ENCODE peak calls at places on chromosome 9, in seven cellular contexts. V is GM12865, C is HAP-1, Z is Peyer's patch, W is astrocyte of the spinal cord, F is OCI-LY7, A is mammary epithelial cell. B is an unnamed sample.

GRCh38 chr9:128771094-128771721 is 519 bp downstream of the ZER1 start:
- DNase-seq in C (no peak), V (peak; percentile 20), W (no peak), F (peak; percentile 20), Z (no peak), A (peak; percentile 37), B (no peak)

GRCh38 chr9:113536166-113536482 is 72.6 kb downstream of the RGS3 start:
- DNase-seq in A (no peak), V (no peak), Z (no peak), F (no peak), W (no peak), C (no peak), B (no peak)

GRCh38 chr9:2228132-2228531 is 213.0 kb downstream of the SMARCA2 start:
- DNase-seq in W (no peak), Z (no peak), V (peak; percentile 41), C (peak; percentile 31), A (no peak), F (peak; percentile 73), B (peak; percentile 25)

GRCh38 chr9:111805841-111806241 is 11.1 kb upstream of the SHOC1 start:
- DNase-seq in A (peak; percentile 98), Z (no peak), F (no peak), W (peak; percentile 57), C (no peak), V (no peak), B (no peak)

GRCh38 chr9:105295151-105295550 is 50.7 kb downstream of the SLC44A1 start:
- DNase-seq in V (no peak), F (no peak), A (no peak), Z (no peak), C (peak; percentile 76), W (no peak), B (no peak)

GRCh38 chr9:16133032-16133431 is 580.2 kb downstream of the CCDC171 start:
- DNase-seq in C (no peak), V (no peak), Z (no peak), A (no peak), F (no peak), W (no peak), B (no peak)

GRCh38 chr9:117696141-117696540 is 8.1 kb upstream of the TLR4 start:
- DNase-seq in C (no peak), V (no peak), W (no peak), A (peak; percentile 88), F (no peak), Z (no peak), B (no peak)

GRCh38 chr9:13033959-13034695 is 245.4 kb downstream of the MPDZ start:
- DNase-seq in C (peak; percentile 80), W (peak; percentile 65), F (peak; percentile 25), Z (peak; percentile 48), V (peak; percentile 40), A (peak; percentile 47), B (peak; percentile 48)

GRCh38 chr9:17531642-17532254 is 47.1 kb upstream of the SH3GL2 start:
- DNase-seq in W (peak; percentile 64), C (peak; percentile 61), V (peak; percentile 50), Z (no peak), A (peak; percentile 29), F (peak; percentile 29), B (no peak)

GRCh38 chr9:108535526-108535925 is 320.3 kb downstream of the ACTL7B start:
- DNase-seq in Z (no peak), F (peak; percentile 7), V (peak; percentile 41), W (no peak), A (no peak), C (no peak), B (no peak)

GRCh38 chr9:19116391-19116790 is 10.9 kb downstream of the PLIN2 start:
- DNase-seq in Z (no peak), F (no peak), V (no peak), C (no peak), A (peak; percentile 82), W (peak; percentile 75), B (no peak)

DNA sequence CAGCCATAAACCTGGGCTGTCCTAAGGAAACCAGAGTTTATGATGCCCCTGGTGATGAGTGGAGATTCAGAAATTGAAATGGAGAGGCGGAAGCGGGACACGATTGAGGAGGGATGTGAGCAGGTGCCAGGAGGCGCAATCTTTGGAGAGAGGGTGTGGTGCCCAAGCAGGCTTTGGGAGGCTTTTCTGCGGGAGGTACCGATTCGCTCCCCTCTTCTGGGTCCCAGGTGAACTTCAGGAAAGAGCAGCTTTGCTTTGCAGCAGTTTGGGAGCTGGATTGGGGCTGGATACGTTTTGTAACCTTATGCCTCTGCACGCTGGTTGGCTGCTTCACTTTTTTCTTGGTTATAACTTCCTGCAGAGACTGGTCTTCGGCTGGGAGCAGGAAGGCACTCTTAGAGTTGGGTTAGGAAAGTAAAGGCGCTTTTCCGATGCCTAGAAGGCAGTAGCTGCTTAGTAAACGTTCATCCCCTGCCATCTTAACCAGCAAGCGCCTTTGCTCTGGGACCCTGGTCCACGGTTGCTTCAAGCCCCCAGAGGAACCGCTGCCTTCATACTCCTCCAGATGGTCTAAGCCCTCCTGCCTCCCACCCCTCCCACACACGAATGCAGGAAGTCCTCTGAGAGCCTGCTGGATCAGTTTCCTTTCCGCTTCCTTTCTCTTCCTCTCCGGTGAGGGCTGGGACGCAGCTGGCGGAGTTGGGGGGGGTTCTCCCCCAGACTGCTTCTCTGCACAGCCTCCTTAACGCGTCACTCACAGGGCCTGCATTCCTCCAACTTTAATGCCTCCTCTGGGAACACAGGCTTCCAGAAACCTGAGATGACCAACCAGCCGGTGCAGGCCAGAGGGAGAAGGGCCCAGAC is 15.2 kb upstream of the NEK6 start:
- DNase-seq in Z (no peak), W (peak; percentile 36), A (no peak), C (no peak), V (no peak), F (no peak), B (peak; percentile 35)
- H3K4me3 ChIP-seq in Z (no peak overlapping the region), W (no peak overlapping the region), A (no peak overlapping the region), C (no peak overlapping the region), V (no peak overlapping the region), F (no peak overlapping the region), B (no peak overlapping the region)

DNA sequence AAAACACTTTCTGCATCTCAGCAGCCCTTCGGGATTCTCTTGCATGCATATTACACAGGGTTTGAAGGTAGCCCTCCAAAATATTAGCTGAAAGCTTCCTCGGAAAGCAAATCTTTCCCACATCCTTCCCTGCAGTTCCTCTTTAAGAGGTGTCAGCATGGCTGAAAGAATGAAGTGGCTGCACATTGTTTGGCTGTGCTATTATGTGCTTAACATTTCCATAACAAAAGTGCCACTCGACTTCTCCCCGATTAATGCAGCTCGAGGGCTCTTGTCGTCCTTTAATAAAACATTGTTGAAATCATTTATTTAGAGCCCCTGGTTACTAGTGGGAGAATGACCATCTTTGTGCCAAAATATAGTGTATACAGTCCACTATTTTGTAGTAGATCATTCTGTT is 6.5 kb downstream of the GAS1 start:
- DNase-seq in A (no peak), Z (no peak), F (no peak), C (peak; percentile 82), V (no peak), W (no peak), B (no peak)
- H3K4me3 ChIP-seq in A (no peak overlapping the region), Z (no peak overlapping the region), F (no peak overlapping the region), C (no peak overlapping the region), V (no peak overlapping the region), W (no peak overlapping the region), B (no peak overlapping the region)

DNA sequence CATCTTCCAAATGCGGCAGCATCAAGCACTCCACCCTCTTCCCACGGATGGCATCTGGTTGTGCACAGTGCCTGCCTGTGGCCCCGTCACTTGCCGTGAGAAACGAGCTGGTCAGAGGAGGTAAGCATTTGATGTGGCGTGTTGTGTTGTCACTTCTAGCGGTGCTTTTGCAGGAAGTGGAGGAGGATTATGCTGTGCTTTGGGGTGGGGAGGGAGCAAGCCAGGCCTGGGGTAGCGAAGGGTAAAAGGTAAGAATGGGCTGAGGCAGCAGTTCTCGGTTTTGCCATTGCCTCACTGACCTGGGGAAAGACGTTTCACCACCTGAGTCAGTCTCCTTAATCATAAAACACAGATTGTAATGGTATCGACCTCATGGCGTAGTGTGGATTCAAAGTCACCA is 2.3 kb upstream of the POMT1 start:
- DNase-seq in Z (no peak), W (no peak), A (peak; percentile 42), F (no peak), V (no peak), C (no peak), B (no peak)
- H3K4me3 ChIP-seq in Z (no peak overlapping the region), W (no peak overlapping the region), A (no peak overlapping the region), F (no peak overlapping the region), V (no peak overlapping the region), C (no peak overlapping the region), B (no peak overlapping the region)

GRCh38 chr9:88993327-88993726 is 2.1 kb downstream of the S1PR3 start:
- DNase-seq in F (no peak), C (no peak), A (no peak), W (no peak), Z (no peak), V (no peak), B (no peak)

GRCh38 chr9:88995627-88996026 is 4.4 kb downstream of the S1PR3 start:
- DNase-seq in C (no peak), W (no peak), V (no peak), F (no peak), A (no peak), Z (no peak), B (no peak)

GRCh38 chr9:88994820-88995180 is 3.5 kb downstream of the S1PR3 start:
- DNase-seq in Z (no peak), F (no peak), W (no peak), C (no peak), V (no peak), A (no peak), B (no peak)

GRCh38 chr9:88995205-88995604 is 3.9 kb downstream of the S1PR3 start:
- DNase-seq in W (no peak), V (no peak), Z (no peak), F (no peak), A (no peak), C (no peak), B (no peak)

DNA sequence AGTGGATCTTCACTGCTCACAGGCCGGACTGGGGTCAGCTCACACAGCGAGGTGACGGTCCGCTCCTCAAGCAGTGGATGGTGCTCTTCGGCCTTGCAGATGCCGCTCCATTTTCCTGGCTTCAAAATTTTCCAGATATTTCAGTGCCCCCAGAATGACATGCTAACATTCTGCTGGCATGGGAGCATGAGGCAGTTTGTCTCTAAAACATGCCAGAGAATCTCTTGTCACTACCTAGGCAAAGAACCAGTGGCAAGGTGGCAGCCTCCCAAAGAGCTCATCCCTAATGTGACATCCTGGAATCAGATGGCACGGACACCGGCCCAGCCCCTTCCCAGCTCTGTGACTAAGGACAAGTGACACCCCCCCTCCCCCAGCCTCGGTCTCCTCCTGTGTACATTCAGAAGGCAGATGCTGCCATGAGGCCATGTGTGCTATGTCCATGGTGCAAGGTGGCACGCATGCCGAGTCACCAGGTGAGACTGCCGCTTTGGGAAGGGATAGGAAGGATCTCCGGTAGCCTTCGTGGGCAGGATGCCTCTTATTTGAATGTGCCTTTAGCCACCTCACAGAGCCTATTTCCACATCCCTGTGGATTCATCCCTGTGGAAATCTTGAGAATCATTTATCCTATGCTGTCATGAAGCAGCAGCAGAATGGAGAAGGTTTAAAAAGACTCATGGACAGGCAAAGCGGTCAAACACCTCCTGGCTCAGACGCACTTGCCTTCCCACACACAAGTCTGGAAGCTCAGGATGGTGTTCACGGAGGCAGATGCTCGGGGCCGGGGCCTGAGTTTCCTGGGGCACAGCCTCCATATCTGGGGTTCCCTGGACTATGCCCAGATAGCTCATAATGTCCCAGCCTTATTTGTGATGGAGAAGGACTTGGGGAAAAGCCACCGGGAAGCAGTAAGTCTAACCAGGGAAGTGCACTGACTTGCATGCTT is 2.9 kb downstream of the S1PR3 start:
- DNase-seq in W (no peak), F (no peak), V (no peak), A (no peak), Z (no peak), C (no peak), B (no peak)
- H3K4me3 ChIP-seq in W (peak overlapping the region; percentile 65), F (no peak overlapping the region), V (no peak overlapping the region), A (no peak overlapping the region), Z (no peak overlapping the region), C (no peak overlapping the region), B (no peak overlapping the region)

GRCh38 chr9:130661461-130662098 is 2.8 kb upstream of the PRDM12 start:
- DNase-seq in C (no peak), Z (peak; percentile 44), A (no peak), V (no peak), W (no peak), F (no peak), B (no peak)
- H3K4me3 ChIP-seq in C (no peak overlapping the region), Z (no peak overlapping the region), A (no peak overlapping the region), V (no peak overlapping the region), W (no peak overlapping the region), F (no peak overlapping the region), B (no peak overlapping the region)